ENCODE peak calls at places on chromosomes 12 and 14, in four cellular contexts. P is midbrain, L is mucosa of descending colon, X is coronary artery. F is an unnamed sample.

GRCh38 chr14:80100681-80101080 is 110.6 kb downstream of the DIO2 start:
- DNase-seq in L (no peak), X (no peak), P (peak), F (peak)

GRCh38 chr12:93378373-93379310 is 917 bp downstream of the NUDT4 start:
- DNase-seq in P (peak), X (no peak), L (peak), F (peak)

GRCh38 chr14:50822501-50823042 is 8.4 kb downstream of the NIN start:
- DNase-seq in P (no peak), L (no peak), X (no peak), F (no peak)

GRCh38 chr12:126905752-126906151 is 1361.2 kb upstream of the TMEM132C start:
- DNase-seq in L (no peak), P (no peak), X (no peak), F (no peak)

GRCh38 chr14:51981218-51981854 is 8.0 kb upstream of the RTRAF start:
- DNase-seq in L (no peak), P (no peak), X (no peak), F (no peak)

GRCh38 chr12:116708826-116709756 is 28.8 kb downstream of the SPRING1 start:
- DNase-seq in P (peak), L (peak), X (no peak), F (peak)

GRCh38 chr14:46198676-46199075 is 452.9 kb downstream of the RPL10L start:
- DNase-seq in L (no peak), P (no peak), X (no peak), F (peak)

GRCh38 chr14:105885561-105886320 is 359.4 kb downstream of the TMEM121 start:
- DNase-seq in X (no peak), P (no peak), L (no peak), F (no peak)

GRCh38 chr12:71755146-71755892 is 656 bp downstream of the RAB21 start:
- DNase-seq in P (peak), X (peak), L (peak), F (peak)

GRCh38 chr12:89706551-89707348 is 1.9 kb downstream of the ATP2B1 start:
- DNase-seq in X (no peak), L (peak), P (peak), F (peak)

GRCh38 chr12:106773286-106773685 is 1.2 kb upstream of the RIC8B start:
- DNase-seq in L (no peak), P (no peak), X (no peak), F (no peak)

GRCh38 chr12:111635524-111635923 is 36.4 kb upstream of the ATXN2 start:
- DNase-seq in X (no peak), L (no peak), P (no peak), F (no peak)

GRCh38 chr12:76029982-76030377 is 1.6 kb downstream of the PHLDA1 start:
- DNase-seq in X (no peak), P (no peak), L (no peak), F (peak)

GRCh38 chr12:124027753-124028559 is 54.9 kb downstream of the ZNF664 start:
- DNase-seq in P (no peak), X (no peak), L (no peak), F (no peak)

GRCh38 chr12:113040722-113041168 is 15.8 kb upstream of the DTX1 start:
- DNase-seq in L (peak), P (peak), X (peak), F (no peak)

GRCh38 chr12:89105243-89105642 is 247.1 kb downstream of the DUSP6 start:
- DNase-seq in L (no peak), P (no peak), X (no peak), F (no peak)

GRCh38 chr12:111406474-111407370 is 999 bp downstream of the SH2B3 start:
- DNase-seq in L (no peak), P (peak), X (no peak), F (peak)

F was measured in Ammon's horn.